ENCODE peak calls at places on chromosomes 16 and 17, in nine cellular contexts. L is PC-9; G is CD8-positive, alpha-beta T cell; T is dorsolateral prefrontal cortex; Q is transverse colon; Y is HFFc6; O is tibial nerve; P is BJ; F is choroid plexus epithelial cell. N is an unnamed sample.

GRCh38 chr16:7086842-7087616 is 245.6 kb upstream of the RBFOX1 start:
- DNase-seq in L (no peak), G (no peak), T (peak), Q (no peak), Y (no peak), O (no peak), P (no peak), F (no peak), N (peak)

GRCh38 chr17:44972953-44973352 is 4.8 kb upstream of the C1QL1 start:
- DNase-seq in L (peak), G (no peak), T (no peak), Q (no peak), Y (peak), O (no peak), P (no peak), F (no peak), N (peak)

GRCh38 chr17:65064452-65065019 is 8.0 kb upstream of the GNA13 start:
- DNase-seq in L (peak), G (no peak), T (no peak), Q (no peak), Y (peak), O (no peak), P (no peak), F (peak), N (peak)

GRCh38 chr17:17810374-17811248 is 26.2 kb downstream of the SREBF1 start:
- DNase-seq in L (no peak), G (no peak), T (no peak), Q (no peak), Y (no peak), O (peak), P (no peak), F (peak), N (no peak)

GRCh38 chr17:45983614-45984310 is 15.3 kb upstream of the STH start:
- DNase-seq in L (no peak), G (no peak), T (no peak), Q (no peak), Y (no peak), O (no peak), P (no peak), F (no peak), N (no peak)

GRCh38 chr17:12959441-12959840 is 58.4 kb downstream of the ELAC2 start:
- DNase-seq in L (no peak), G (no peak), T (no peak), Q (no peak), Y (peak), O (no peak), P (no peak), F (peak), N (peak)

GRCh38 chr17:79626156-79626890 is 15.5 kb upstream of the RBFOX3 start:
- DNase-seq in L (no peak), G (no peak), T (peak), Q (peak), Y (no peak), O (no peak), P (no peak), F (no peak), N (no peak)

GRCh38 chr17:17315142-17315821 is 12.1 kb downstream of the NT5M start:
- DNase-seq in L (no peak), G (no peak), T (no peak), Q (no peak), Y (no peak), O (no peak), P (no peak), F (no peak), N (no peak)

GRCh38 chr17:77372444-77373297 is 231.9 kb downstream of the SEC14L1 start:
- DNase-seq in L (no peak), G (peak), T (peak), Q (peak), Y (peak), O (peak), P (no peak), F (peak), N (no peak)

GRCh38 chr17:77382966-77383612 is 242.3 kb downstream of the SEC14L1 start:
- DNase-seq in L (no peak), G (no peak), T (no peak), Q (no peak), Y (no peak), O (no peak), P (no peak), F (peak), N (no peak)

GRCh38 chr17:72424505-72425117 is 303.8 kb downstream of the SOX9 start:
- DNase-seq in L (no peak), G (no peak), T (no peak), Q (no peak), Y (no peak), O (no peak), P (no peak), F (no peak), N (no peak)

GRCh38 chr16:57786632-57787518 is 15.4 kb downstream of the KIFC3 start:
- DNase-seq in L (no peak), G (no peak), T (peak), Q (peak), Y (no peak), O (no peak), P (no peak), F (peak), N (no peak)

GRCh38 chr16:85313541-85314208 is 201.4 kb upstream of the CIBAR2 start:
- DNase-seq in L (no peak), G (no peak), T (no peak), Q (no peak), Y (peak), O (no peak), P (no peak), F (no peak), N (no peak)

GRCh38 chr16:28167730-28168129 is 44.0 kb downstream of the XPO6 start:
- DNase-seq in L (no peak), G (no peak), T (no peak), Q (no peak), Y (no peak), O (no peak), P (no peak), F (no peak), N (no peak)

GRCh38 chr17:15288859-15289258 is 23.7 kb upstream of the PMP22 start:
- DNase-seq in L (no peak), G (no peak), T (no peak), Q (no peak), Y (no peak), O (no peak), P (no peak), F (no peak), N (no peak)

GRCh38 chr17:77460514-77461046 is 319.8 kb downstream of the SEC14L1 start:
- DNase-seq in L (no peak), G (no peak), T (no peak), Q (no peak), Y (no peak), O (no peak), P (no peak), F (no peak), N (no peak)

GRCh38 chr16:30585022-30585399 is 486 bp downstream of the ZNF785 start:
- DNase-seq in L (no peak), G (no peak), T (no peak), Q (peak), Y (no peak), O (no peak), P (no peak), F (peak), N (peak)

GRCh38 chr17:15348030-15348429 is 6.6 kb upstream of the TEKT3 start:
- DNase-seq in L (no peak), G (no peak), T (no peak), Q (peak), Y (peak), O (peak), P (peak), F (peak), N (peak)

GRCh38 chr16:3980311-3981111 is 100.0 kb upstream of the CREBBP start:
- DNase-seq in L (peak), G (no peak), T (no peak), Q (no peak), Y (peak), O (no peak), P (peak), F (peak), N (peak)

GRCh38 chr17:78665952-78666920 is 89.0 kb upstream of the DNAH17 start:
- DNase-seq in L (peak), G (peak), T (no peak), Q (no peak), Y (no peak), O (peak), P (no peak), F (peak), N (peak)

GRCh38 chr17:50627782-50628601 is 6.7 kb upstream of the ABCC3 start:
- DNase-seq in L (peak), G (no peak), T (no peak), Q (peak), Y (no peak), O (no peak), P (no peak), F (no peak), N (peak)

GRCh38 chr16:84925092-84925772 is 86.1 kb downstream of the ZDHHC7 start:
- DNase-seq in L (peak), G (peak), T (no peak), Q (peak), Y (no peak), O (peak), P (no peak), F (peak), N (peak)

GRCh38 chr17:82915697-82916027 is 75.8 kb upstream of the ZNF750 start:
- DNase-seq in L (no peak), G (no peak), T (no peak), Q (no peak), Y (no peak), O (no peak), P (no peak), F (no peak), N (no peak)

GRCh38 chr16:67248401-67249177 is at the start of gene SLC9A5:
- DNase-seq in L (peak), G (no peak), T (peak), Q (no peak), Y (no peak), O (no peak), P (no peak), F (no peak), N (no peak)

GRCh38 chr16:53433930-53434435 is 288 bp upstream of the RBL2 start:
- DNase-seq in L (no peak), G (peak), T (no peak), Q (no peak), Y (no peak), O (peak), P (no peak), F (peak), N (peak)

GRCh38 chr17:78759203-78759968 is 22.7 kb downstream of the CYTH1 start:
- DNase-seq in L (no peak), G (peak), T (no peak), Q (peak), Y (no peak), O (no peak), P (no peak), F (peak), N (no peak)

GRCh38 chr17:80919331-80920284 is 72.0 kb upstream of the CHMP6 start:
- DNase-seq in L (no peak), G (no peak), T (no peak), Q (no peak), Y (no peak), O (no peak), P (no peak), F (peak), N (no peak)

GRCh38 chr16:4501071-4501478 is 24.9 kb downstream of the HMOX2 start:
- DNase-seq in L (no peak), G (no peak), T (no peak), Q (no peak), Y (no peak), O (no peak), P (no peak), F (no peak), N (peak)

GRCh38 chr16:65249768-65250167 is 127.9 kb upstream of the CDH11 start:
- DNase-seq in L (no peak), G (no peak), T (no peak), Q (no peak), Y (no peak), O (peak), P (no peak), F (peak), N (no peak)

GRCh38 chr17:15947331-15947730 is 2.4 kb downstream of the ADORA2B start:
- DNase-seq in L (peak), G (no peak), T (no peak), Q (peak), Y (no peak), O (no peak), P (no peak), F (no peak), N (peak)

GRCh38 chr17:72935984-72936383 is 156.5 kb downstream of the SLC39A11 start:
- DNase-seq in L (no peak), G (no peak), T (no peak), Q (no peak), Y (no peak), O (no peak), P (no peak), F (no peak), N (no peak)

DNA sequence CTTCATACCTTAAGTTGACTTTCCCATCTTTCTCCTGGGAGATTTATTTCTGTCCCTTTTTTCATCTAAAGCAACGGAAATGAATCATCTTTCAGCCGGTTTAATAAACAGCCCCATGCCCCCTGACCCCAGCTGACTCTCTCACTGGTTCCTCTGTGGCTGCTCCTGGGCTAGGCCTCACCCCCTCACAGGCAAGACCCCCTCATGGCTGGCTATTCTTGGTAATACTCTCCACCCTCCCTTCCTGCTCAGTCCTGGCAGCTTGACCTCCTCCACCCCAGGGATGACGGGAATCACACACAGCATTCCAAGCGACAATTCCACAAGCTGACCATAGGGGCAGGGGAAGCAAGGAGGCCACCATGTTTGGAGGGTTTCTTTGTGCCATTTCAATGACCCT is 1.5 kb upstream of the ADAP2 start:
- DNase-seq in L (no peak), G (no peak), T (no peak), Q (no peak), Y (no peak), O (no peak), P (no peak), F (peak), N (no peak)
- TF ChIP-seq CTCF in L (no peak), G (no peak), T (no peak), Q (no peak), Y (no peak), O (no peak), P (peak), F (peak), N (no peak)

GRCh38 chr17:43956222-43956621 is 2.5 kb upstream of the PYY start:
- DNase-seq in L (no peak), G (no peak), T (no peak), Q (no peak), Y (no peak), O (no peak), P (no peak), F (no peak), N (no peak)

GRCh38 chr17:43952351-43952723 is 1.4 kb downstream of the PYY start:
- DNase-seq in L (no peak), G (no peak), T (no peak), Q (no peak), Y (no peak), O (no peak), P (no peak), F (no peak), N (no peak)

GRCh38 chr17:43952724-43953666 is 745 bp downstream of the PYY start:
- DNase-seq in L (no peak), G (no peak), T (no peak), Q (no peak), Y (no peak), O (no peak), P (no peak), F (peak), N (no peak)

GRCh38 chr17:43951750-43952149 is 2.0 kb downstream of the PYY start:
- DNase-seq in L (no peak), G (no peak), T (no peak), Q (no peak), Y (no peak), O (no peak), P (no peak), F (no peak), N (no peak)

GRCh38 chr17:43953746-43954145 is at the start of gene PYY:
- DNase-seq in L (no peak), G (no peak), T (no peak), Q (no peak), Y (no peak), O (no peak), P (no peak), F (no peak), N (no peak)
- TF ChIP-seq CTCF in L (no peak), G (no peak), T (no peak), Q (no peak), Y (no peak), O (no peak), P (no peak), F (no peak), N (no peak)

GRCh38 chr17:27543958-27544349 is 87.0 kb upstream of the LGALS9 start:
- DNase-seq in L (no peak), G (no peak), T (no peak), Q (no peak), Y (no peak), O (no peak), P (no peak), F (no peak), N (no peak)

GRCh38 chr17:27543464-27543856 is 87.2 kb downstream of the KSR1 start:
- DNase-seq in L (no peak), G (no peak), T (no peak), Q (no peak), Y (no peak), O (no peak), P (no peak), F (no peak), N (no peak)

GRCh38 chr17:27545562-27546229 is 85.3 kb upstream of the LGALS9 start:
- DNase-seq in L (no peak), G (no peak), T (peak), Q (no peak), Y (no peak), O (no peak), P (no peak), F (no peak), N (no peak)

GRCh38 chr17:27542841-27543463 is 86.7 kb downstream of the KSR1 start:
- DNase-seq in L (no peak), G (no peak), T (no peak), Q (peak), Y (no peak), O (no peak), P (no peak), F (no peak), N (no peak)

GRCh38 chr17:27544350-27545131 is 86.4 kb upstream of the LGALS9 start:
- DNase-seq in L (peak), G (no peak), T (no peak), Q (no peak), Y (no peak), O (no peak), P (no peak), F (peak), N (no peak)
- TF ChIP-seq CTCF in L (no peak), G (no peak), T (no peak), Q (no peak), Y (no peak), O (no peak), P (no peak), F (no peak), N (no peak)

GRCh38 chr17:39916918-39917317 is 1.5 kb downstream of the GSDMB start:
- DNase-seq in L (no peak), G (no peak), T (no peak), Q (no peak), Y (no peak), O (no peak), P (no peak), F (peak), N (no peak)
- TF ChIP-seq CTCF in L (no peak), G (no peak), T (no peak), Q (no peak), Y (peak), O (no peak), P (peak), F (peak), N (peak)

GRCh38 chr16:35559911-35560636 is 2100.7 kb downstream of the TP53TG3F start:
- DNase-seq in L (no peak), G (no peak), T (no peak), Q (no peak), Y (no peak), O (no peak), P (no peak), F (no peak), N (peak)
- TF ChIP-seq CTCF in L (peak), G (no peak), T (no peak), Q (no peak), Y (no peak), O (no peak), P (no peak), F (no peak), N (no peak)

GRCh38 chr17:30584810-30585209 is 107.6 kb downstream of the GOSR1 start:
- DNase-seq in L (no peak), G (no peak), T (no peak), Q (no peak), Y (no peak), O (no peak), P (no peak), F (peak), N (no peak)

GRCh38 chr17:30589431-30589830 is 112.2 kb downstream of the GOSR1 start:
- DNase-seq in L (no peak), G (no peak), T (no peak), Q (no peak), Y (no peak), O (no peak), P (no peak), F (no peak), N (no peak)

GRCh38 chr17:30586818-30587595 is 109.8 kb downstream of the GOSR1 start:
- DNase-seq in L (no peak), G (no peak), T (no peak), Q (no peak), Y (peak), O (no peak), P (no peak), F (peak), N (no peak)

GRCh38 chr17:30590086-30590485 is 112.9 kb downstream of the GOSR1 start:
- DNase-seq in L (no peak), G (no peak), T (no peak), Q (no peak), Y (no peak), O (no peak), P (no peak), F (peak), N (no peak)

GRCh38 chr17:30588798-30589247 is 111.6 kb downstream of the GOSR1 start:
- DNase-seq in L (no peak), G (no peak), T (no peak), Q (no peak), Y (no peak), O (no peak), P (no peak), F (no peak), N (no peak)
- TF ChIP-seq CTCF in L (no peak), G (no peak), T (no peak), Q (no peak), Y (no peak), O (no peak), P (no peak), F (no peak), N (no peak)

GRCh38 chr17:8189711-8190477 is at the start of gene BORCS6:
- DNase-seq in L (peak), G (peak), T (peak), Q (peak), Y (peak), O (peak), P (peak), F (peak), N (peak)
- TF ChIP-seq CTCF in L (no peak), G (no peak), T (no peak), Q (no peak), Y (peak), O (no peak), P (peak), F (peak), N (peak)